ENCODE peak calls at places on chromosomes 2 and 18, in seven cellular contexts. K is GM12865, A is BJ, S is AG10803, V is colonic mucosa, T is tibial artery, X is choroid plexus epithelial cell. O is an unnamed sample.

GRCh38 chr2:239726091-239726591 is 299.0 kb downstream of the NDUFA10 start:
- DNase-seq in A (no peak), S (no peak), V (no peak), K (no peak), T (peak), X (no peak), O (no peak)

GRCh38 chr2:212032536-212033219 is 505.9 kb downstream of the ERBB4 start:
- DNase-seq in K (no peak), X (peak), V (no peak), S (peak), T (no peak), A (no peak), O (no peak)

GRCh38 chr2:67339234-67339885 is 57.8 kb upstream of the ETAA1 start:
- DNase-seq in X (no peak), A (no peak), V (no peak), K (no peak), S (no peak), T (no peak), O (no peak)

GRCh38 chr2:70978388-70979357 is at the start of gene ANKRD53:
- DNase-seq in X (peak), A (no peak), K (no peak), T (peak), S (peak), V (peak), O (no peak)

GRCh38 chr2:2765839-2766495 is 434.9 kb upstream of the MYT1L start:
- DNase-seq in S (no peak), V (no peak), A (no peak), K (no peak), X (no peak), T (no peak), O (no peak)

GRCh38 chr2:47070155-47070919 is 84.8 kb downstream of the STPG4 start:
- DNase-seq in V (peak), S (peak), A (no peak), X (no peak), K (no peak), T (no peak), O (no peak)

GRCh38 chr2:176280156-176280555 is 10.9 kb downstream of the MTX2 start:
- DNase-seq in V (no peak), K (no peak), T (no peak), X (no peak), A (no peak), S (no peak), O (no peak)

GRCh38 chr18:46161721-46162421 is 57.7 kb downstream of the HAUS1 start:
- DNase-seq in S (no peak), K (no peak), V (no peak), T (no peak), A (no peak), X (no peak), O (no peak)

GRCh38 chr18:49162226-49162848 is 211.6 kb upstream of the SMAD7 start:
- DNase-seq in K (peak), V (no peak), A (no peak), T (no peak), X (no peak), S (no peak), O (no peak)

GRCh38 chr2:169479257-169480078 is at the start of gene BBS5:
- DNase-seq in K (peak), S (peak), T (peak), A (peak), V (peak), X (peak), O (peak)

GRCh38 chr2:18883626-18884456 is 294.5 kb upstream of the NT5C1B start:
- DNase-seq in V (no peak), T (no peak), A (no peak), S (peak), X (peak), K (peak), O (no peak)

GRCh38 chr2:56128235-56128634 is 55.6 kb upstream of the CCDC85A start:
- DNase-seq in X (peak), A (no peak), V (no peak), S (no peak), K (no peak), T (no peak), O (no peak)

GRCh38 chr2:112980537-112980936 is 2.7 kb downstream of the IL36G start:
- DNase-seq in K (no peak), S (no peak), A (no peak), V (no peak), T (no peak), X (no peak), O (no peak)

GRCh38 chr2:88114821-88115220 is 13.0 kb downstream of the FABP1 start:
- DNase-seq in X (peak), A (no peak), V (no peak), K (no peak), T (no peak), S (no peak), O (peak)

GRCh38 chr2:127770973-127771735 is 39.8 kb downstream of the WDR33 start:
- DNase-seq in S (peak), T (no peak), A (peak), V (no peak), X (peak), K (no peak), O (peak)

GRCh38 chr2:208183526-208183925 is 6.3 kb downstream of the C2orf80 start:
- DNase-seq in S (no peak), X (no peak), K (no peak), A (no peak), T (no peak), V (no peak), O (no peak)

GRCh38 chr2:113896791-113897190 is 6.9 kb downstream of the ACTR3 start:
- DNase-seq in X (no peak), S (peak), K (no peak), T (no peak), A (peak), V (no peak), O (no peak)

DNA sequence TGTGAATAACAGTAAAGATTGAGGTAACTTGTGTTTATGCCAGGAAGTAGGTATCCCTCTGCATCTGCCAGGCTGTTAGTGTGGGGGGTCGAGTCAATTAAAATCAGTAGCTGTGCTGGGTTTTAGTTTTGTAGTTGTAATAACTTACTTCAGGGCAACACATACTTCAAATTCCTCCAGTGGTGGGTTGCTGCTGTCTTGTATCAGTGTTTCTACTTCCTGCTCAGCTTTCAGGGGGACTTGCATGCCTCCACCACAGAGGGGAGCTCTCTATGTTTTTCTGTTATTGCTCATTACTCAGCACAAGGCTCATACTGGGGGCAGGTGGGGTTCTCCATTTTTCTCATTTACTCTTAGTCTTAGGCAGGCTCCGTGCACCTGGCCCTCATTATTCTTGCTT is 136.8 kb downstream of the CAPN13 start:
- DNase-seq in V (peak), T (no peak), S (no peak), K (no peak), X (no peak), A (no peak), O (no peak)
- TF ChIP-seq CTCF in V (no peak), T (no peak), S (no peak), K (no peak), X (peak), A (no peak), O (peak)

DNA sequence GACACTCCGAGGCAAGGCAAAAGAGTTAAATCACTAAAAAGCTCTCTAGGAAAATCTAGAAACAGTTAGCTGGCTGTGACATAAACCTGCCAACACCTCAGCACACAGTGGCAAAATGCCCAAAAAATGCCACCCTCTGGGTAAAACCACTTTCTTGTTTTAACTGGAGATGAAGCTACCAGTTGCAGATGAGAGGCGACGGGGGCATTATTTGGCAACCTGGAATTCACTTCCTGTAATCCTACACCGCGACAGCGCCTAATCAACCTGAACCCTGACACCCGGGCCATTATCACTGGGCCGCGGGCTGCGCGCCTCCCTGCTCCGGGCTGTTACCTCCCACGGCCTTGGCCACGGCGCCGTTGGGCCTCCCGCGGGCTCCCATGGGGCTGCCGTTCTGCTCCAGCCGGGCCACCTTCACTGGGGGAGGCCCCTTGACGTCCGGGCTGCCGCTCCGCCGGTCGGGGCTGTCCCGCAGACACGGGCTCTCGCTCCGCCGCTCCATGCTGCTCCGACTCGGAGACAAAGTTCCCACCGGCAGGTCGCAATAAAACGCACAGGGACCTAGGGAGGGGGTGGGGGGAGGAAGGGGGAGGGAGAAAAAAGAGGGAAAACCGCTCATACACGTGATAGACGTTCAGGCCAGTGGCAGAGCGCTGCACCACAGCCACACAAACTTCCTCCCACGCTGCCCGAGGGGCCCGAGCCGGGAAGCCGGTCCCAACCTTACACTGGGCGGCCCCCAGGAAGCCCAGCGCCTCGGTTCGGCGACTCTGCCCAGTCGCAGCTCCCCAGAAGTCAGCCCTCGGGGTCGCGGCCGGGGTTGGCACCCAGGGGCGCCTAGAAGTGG is 2.0 kb downstream of the SATB2 start:
- DNase-seq in K (no peak), V (peak), A (no peak), S (peak), X (peak), T (no peak), O (no peak)
- H3K4me3 ChIP-seq in K (no peak), V (peak), A (peak), S (peak), X (peak), T (peak), O (peak)

GRCh38 chr18:80159713-80160636 is 50.9 kb downstream of the ADNP2 start:
- DNase-seq in S (no peak), V (no peak), K (peak), T (no peak), X (peak), A (no peak), O (no peak)
- TF ChIP-seq CTCF in S (peak), V (no peak), K (peak), T (peak), X (peak), A (peak), O (no peak)

GRCh38 chr2:28600176-28600575 is 104.3 kb downstream of the PLB1 start:
- DNase-seq in X (no peak), V (no peak), T (no peak), K (no peak), A (no peak), S (no peak), O (no peak)

GRCh38 chr2:28602751-28603639 is 107.1 kb downstream of the PLB1 start:
- DNase-seq in X (no peak), A (no peak), S (no peak), T (no peak), K (no peak), V (no peak), O (no peak)

GRCh38 chr2:28601612-28602011 is 105.8 kb downstream of the PLB1 start:
- DNase-seq in V (no peak), T (no peak), A (no peak), S (no peak), X (no peak), K (no peak), O (no peak)

GRCh38 chr2:28603821-28604220 is 108.0 kb downstream of the PLB1 start:
- DNase-seq in T (no peak), X (no peak), S (no peak), A (no peak), V (no peak), K (no peak), O (no peak)

GRCh38 chr2:28602136-28602660 is 106.3 kb downstream of the PLB1 start:
- DNase-seq in A (no peak), T (no peak), V (no peak), S (no peak), K (no peak), X (no peak), O (no peak)
- H3K4me3 ChIP-seq in A (no peak), T (peak), V (no peak), S (no peak), K (no peak), X (no peak), O (no peak)